ENCODE peak calls at places on chromosomes 13 and 19, in ten cellular contexts. R, E, I, S, O, K, G, Y, A and C are unnamed samples.

GRCh38 chr13:88000239-88000638 is 329.1 kb downstream of the SLITRK5 start:
- DNase-seq in R (no peak), E (no peak), I (no peak), S (peak; percentile 1), O (no peak), K (no peak), G (peak; percentile 13), Y (peak; percentile 8), A (no peak), C (no peak)

GRCh38 chr13:113816248-113816924 is 47.5 kb downstream of the GAS6 start:
- DNase-seq in R (no peak), E (no peak), I (no peak), S (peak; percentile 45), O (no peak), K (peak; percentile 22), G (no peak), Y (no peak), A (no peak), C (no peak)

GRCh38 chr13:95480131-95480545 is 72.4 kb upstream of the CLDN10 start:
- DNase-seq in R (no peak), E (peak; percentile 20), I (no peak), S (no peak), O (no peak), K (peak; percentile 99), G (no peak), Y (no peak), A (no peak), C (no peak)

GRCh38 chr13:95858286-95859075 is 181.5 kb downstream of the DNAJC3 start:
- DNase-seq in R (no peak), E (no peak), I (no peak), S (peak; percentile 55), O (no peak), K (peak; percentile 83), G (no peak), Y (peak; percentile 75), A (no peak), C (no peak)

GRCh38 chr13:35744566-35745203 is 268.2 kb upstream of the MAB21L1 start:
- DNase-seq in R (peak; percentile 20), E (no peak), I (no peak), S (peak; percentile 16), O (no peak), K (no peak), G (no peak), Y (peak; percentile 69), A (no peak), C (no peak)

GRCh38 chr19:53853707-53854106 is 14.0 kb upstream of the MYADM start:
- DNase-seq in R (no peak), E (no peak), I (no peak), S (no peak), O (no peak), K (peak; percentile 68), G (no peak), Y (no peak), A (no peak), C (no peak)

GRCh38 chr13:63864171-63864902 is 2448.7 kb upstream of the PCDH20 start:
- DNase-seq in R (no peak), E (no peak), I (no peak), S (peak; percentile 58), O (no peak), K (peak; percentile 29), G (no peak), Y (peak; percentile 70), A (no peak), C (no peak)

GRCh38 chr13:33174980-33175379 is 110.6 kb downstream of the STARD13 start:
- DNase-seq in R (no peak), E (no peak), I (no peak), S (peak; percentile 36), O (no peak), K (no peak), G (no peak), Y (peak; percentile 45), A (no peak), C (no peak)

GRCh38 chr19:3656073-3656746 is 29.6 kb upstream of the CACTIN start:
- DNase-seq in R (no peak), E (no peak), I (no peak), S (peak; percentile 13), O (no peak), K (peak; percentile 23), G (no peak), Y (no peak), A (no peak), C (no peak)

GRCh38 chr13:101846701-101847100 is 394.2 kb downstream of the ITGBL1 start:
- DNase-seq in R (no peak), E (no peak), I (no peak), S (no peak), O (no peak), K (no peak), G (no peak), Y (no peak), A (no peak), C (no peak)